ENCODE peak calls at places on chromosomes 13 and 19, in four cellular contexts. One of them, this sample, is unnamed.

GRCh38 chr19:53130506-53130905 is 2.2 kb downstream of the ZNF415 start:
- DNase-seq in K562: no peak
- DNase-seq in SK-N-SH: no peak
- DNase-seq in GM12878: no peak
- DNase-seq in this sample: no peak

GRCh38 chr19:48806518-48806817 is 4.4 kb downstream of the BCAT2 start:
- DNase-seq in GM12878: no peak
- DNase-seq in SK-N-SH: peak; percentile 82
- DNase-seq in K562: peak; percentile 4
- DNase-seq in this sample: no peak

GRCh38 chr13:97030705-97031452 is 36.6 kb upstream of the OXGR1 start:
- DNase-seq in SK-N-SH: peak; percentile 47
- DNase-seq in GM12878: no peak
- DNase-seq in K562: peak; percentile 19
- DNase-seq in this sample: peak; percentile 16

GRCh38 chr19:7909471-7910067 is 5.1 kb upstream of the TGFBR3L start:
- DNase-seq in SK-N-SH: no peak
- DNase-seq in GM12878: no peak
- DNase-seq in K562: no peak
- DNase-seq in this sample: no peak

GRCh38 chr19:54024660-54025059 is 33.2 kb downstream of the CACNG6 start:
- DNase-seq in SK-N-SH: no peak
- DNase-seq in GM12878: no peak
- DNase-seq in K562: no peak
- DNase-seq in this sample: no peak

GRCh38 chr13:20514866-20515265 is 10.8 kb downstream of the CRYL1 start:
- DNase-seq in SK-N-SH: no peak
- DNase-seq in K562: no peak
- DNase-seq in GM12878: no peak
- DNase-seq in this sample: no peak

GRCh38 chr19:33621065-33621785 is 528 bp upstream of the CHST8 start:
- DNase-seq in GM12878: no peak
- DNase-seq in SK-N-SH: no peak
- DNase-seq in K562: no peak
- DNase-seq in this sample: no peak

GRCh38 chr13:35818577-35819165 is 312.5 kb downstream of the DCLK1 start:
- DNase-seq in SK-N-SH: peak; percentile 51
- DNase-seq in K562: peak; percentile 8
- DNase-seq in GM12878: no peak
- DNase-seq in this sample: no peak

GRCh38 chr13:98489446-98490194 is 87.3 kb downstream of the STK24 start:
- DNase-seq in SK-N-SH: peak; percentile 52
- DNase-seq in GM12878: no peak
- DNase-seq in K562: no peak
- DNase-seq in this sample: no peak

GRCh38 chr19:16002985-16003384 is 54.2 kb downstream of the OR10H4 start:
- DNase-seq in GM12878: no peak
- DNase-seq in K562: no peak
- DNase-seq in SK-N-SH: no peak
- DNase-seq in this sample: no peak

GRCh38 chr13:112892759-112893569 is 76.0 kb upstream of the MCF2L start:
- DNase-seq in K562: no peak
- DNase-seq in GM12878: no peak
- DNase-seq in SK-N-SH: no peak
- DNase-seq in this sample: no peak

GRCh38 chr13:109500146-109500773 is 286.1 kb downstream of the IRS2 start:
- DNase-seq in SK-N-SH: peak; percentile 72
- DNase-seq in K562: no peak
- DNase-seq in GM12878: no peak
- DNase-seq in this sample: no peak
- TF ChIP-seq CTCF in SK-N-SH: no peak
- TF ChIP-seq CTCF in K562: no peak
- TF ChIP-seq CTCF in GM12878: no peak
- TF ChIP-seq CTCF in this sample: no peak

GRCh38 chr13:76976488-76976887 is 15.4 kb upstream of the CLN5 start:
- DNase-seq in K562: no peak
- DNase-seq in GM12878: no peak
- DNase-seq in SK-N-SH: no peak
- DNase-seq in this sample: no peak
- TF ChIP-seq GABPA in K562: no peak
- TF ChIP-seq GABPA in GM12878: no peak
- TF ChIP-seq GABPA in SK-N-SH: no peak
- TF ChIP-seq GABPA in this sample: no peak

GRCh38 chr13:45728759-45729158 is 26.6 kb downstream of the CBY2 start:
- DNase-seq in GM12878: no peak
- DNase-seq in K562: peak; percentile 34
- DNase-seq in SK-N-SH: no peak
- DNase-seq in this sample: no peak
- TF ChIP-seq CTCF in GM12878: peak; percentile 61
- TF ChIP-seq CTCF in K562: peak; percentile 56
- TF ChIP-seq CTCF in SK-N-SH: peak; percentile 30
- TF ChIP-seq CTCF in this sample: peak; percentile 45

GRCh38 chr13:23673354-23673753 is 103.1 kb downstream of the TNFRSF19 start:
- DNase-seq in SK-N-SH: no peak
- DNase-seq in GM12878: no peak
- DNase-seq in K562: no peak
- DNase-seq in this sample: no peak

GRCh38 chr13:23674795-23675640 is 104.8 kb downstream of the TNFRSF19 start:
- DNase-seq in K562: no peak
- DNase-seq in GM12878: no peak
- DNase-seq in SK-N-SH: no peak
- DNase-seq in this sample: no peak

GRCh38 chr13:23672616-23673015 is 102.4 kb downstream of the TNFRSF19 start:
- DNase-seq in K562: no peak
- DNase-seq in GM12878: no peak
- DNase-seq in SK-N-SH: no peak
- DNase-seq in this sample: no peak

GRCh38 chr13:23671902-23672301 is 101.7 kb downstream of the TNFRSF19 start:
- DNase-seq in GM12878: no peak
- DNase-seq in SK-N-SH: no peak
- DNase-seq in K562: no peak
- DNase-seq in this sample: no peak

GRCh38 chr13:23673867-23674605 is 103.8 kb downstream of the TNFRSF19 start:
- DNase-seq in SK-N-SH: no peak
- DNase-seq in K562: no peak
- DNase-seq in GM12878: no peak
- DNase-seq in this sample: no peak
- TF ChIP-seq GABPA in SK-N-SH: no peak
- TF ChIP-seq GABPA in K562: no peak
- TF ChIP-seq GABPA in GM12878: no peak
- TF ChIP-seq GABPA in this sample: no peak

GRCh38 chr19:12202250-12202649 is 39.4 kb downstream of the ZNF136 start:
- DNase-seq in SK-N-SH: no peak
- DNase-seq in K562: no peak
- DNase-seq in GM12878: no peak
- DNase-seq in this sample: no peak
- TF ChIP-seq CTCF in SK-N-SH: no peak
- TF ChIP-seq CTCF in K562: peak; percentile 70
- TF ChIP-seq CTCF in GM12878: no peak
- TF ChIP-seq CTCF in this sample: no peak

GRCh38 chr13:24745516-24745860 is 18.5 kb upstream of the RNF17 start:
- DNase-seq in GM12878: no peak
- DNase-seq in K562: no peak
- DNase-seq in SK-N-SH: no peak
- DNase-seq in this sample: no peak

GRCh38 chr13:24745861-24746617 is 17.9 kb upstream of the RNF17 start:
- DNase-seq in K562: no peak
- DNase-seq in GM12878: no peak
- DNase-seq in SK-N-SH: no peak
- DNase-seq in this sample: no peak

GRCh38 chr13:24744247-24744646 is 19.7 kb upstream of the RNF17 start:
- DNase-seq in SK-N-SH: no peak
- DNase-seq in GM12878: no peak
- DNase-seq in K562: no peak
- DNase-seq in this sample: no peak

GRCh38 chr13:24747248-24748151 is 16.5 kb upstream of the RNF17 start:
- DNase-seq in SK-N-SH: no peak
- DNase-seq in K562: no peak
- DNase-seq in GM12878: no peak
- DNase-seq in this sample: no peak

GRCh38 chr13:24746618-24747247 is 17.2 kb upstream of the RNF17 start:
- DNase-seq in SK-N-SH: no peak
- DNase-seq in GM12878: no peak
- DNase-seq in K562: no peak
- DNase-seq in this sample: peak; percentile 28
- TF ChIP-seq GABPA in SK-N-SH: no peak
- TF ChIP-seq GABPA in GM12878: no peak
- TF ChIP-seq GABPA in K562: no peak
- TF ChIP-seq GABPA in this sample: no peak

GRCh38 chr13:26973946-26974345 is 197.7 kb downstream of the USP12 start:
- DNase-seq in K562: no peak
- DNase-seq in GM12878: no peak
- DNase-seq in SK-N-SH: no peak
- DNase-seq in this sample: no peak

GRCh38 chr13:26973281-26973680 is 198.3 kb downstream of the USP12 start:
- DNase-seq in K562: no peak
- DNase-seq in SK-N-SH: no peak
- DNase-seq in GM12878: no peak
- DNase-seq in this sample: no peak

GRCh38 chr13:26976336-26976735 is 195.3 kb downstream of the USP12 start:
- DNase-seq in GM12878: no peak
- DNase-seq in SK-N-SH: no peak
- DNase-seq in K562: peak; percentile 55
- DNase-seq in this sample: no peak

GRCh38 chr13:26968431-26969335 is 202.9 kb downstream of the USP12 start:
- DNase-seq in K562: no peak
- DNase-seq in SK-N-SH: no peak
- DNase-seq in GM12878: no peak
- DNase-seq in this sample: no peak

GRCh38 chr13:26971990-26972888 is 199.4 kb downstream of the USP12 start:
- DNase-seq in K562: peak; percentile 37
- DNase-seq in SK-N-SH: no peak
- DNase-seq in GM12878: no peak
- DNase-seq in this sample: peak; percentile 16
- TF ChIP-seq CTCF in K562: peak; percentile 67
- TF ChIP-seq CTCF in SK-N-SH: peak; percentile 30
- TF ChIP-seq CTCF in GM12878: peak; percentile 42
- TF ChIP-seq CTCF in this sample: peak; percentile 24

DNA sequence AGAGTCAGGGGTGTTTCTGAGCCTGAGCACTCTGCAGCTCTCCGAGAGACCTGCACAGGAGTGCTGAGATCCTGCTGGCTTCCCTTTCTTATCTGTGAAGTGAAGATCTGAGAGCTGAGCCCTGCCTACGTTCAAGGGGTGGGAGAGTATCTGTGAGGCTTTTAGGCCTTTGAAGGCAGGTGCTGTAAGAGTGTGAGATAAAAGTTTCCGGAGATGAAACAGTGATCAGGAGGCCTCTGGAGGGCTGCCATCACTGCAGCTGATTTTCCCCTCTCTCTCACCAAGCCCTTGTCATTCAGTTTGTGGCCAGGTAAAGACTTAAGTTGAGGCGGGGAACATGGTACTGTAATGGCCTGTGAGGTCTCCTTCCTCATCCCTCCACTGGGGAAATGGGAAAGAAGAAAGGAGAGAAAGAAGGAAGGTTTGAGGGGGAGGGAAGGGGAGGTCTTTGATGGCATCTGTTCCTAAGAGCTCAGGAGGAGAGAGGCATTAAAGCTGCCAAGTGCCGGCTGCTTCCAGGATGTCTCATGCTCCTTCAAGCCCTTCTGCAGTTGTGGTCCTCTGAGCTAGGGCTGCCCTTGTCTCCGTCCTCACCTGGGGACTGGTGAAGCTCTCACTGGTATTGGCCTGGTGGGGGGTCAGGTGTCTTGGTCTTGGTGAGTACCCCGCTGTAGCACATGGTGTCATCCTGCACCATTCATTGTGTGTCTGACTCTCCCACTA is 83.3 kb downstream of the AKAP11 start:
- DNase-seq in K562: no peak
- DNase-seq in SK-N-SH: no peak
- DNase-seq in GM12878: no peak
- DNase-seq in this sample: no peak
- TF ChIP-seq GABPA in K562: no peak
- TF ChIP-seq GABPA in SK-N-SH: no peak
- TF ChIP-seq GABPA in GM12878: no peak
- TF ChIP-seq GABPA in this sample: no peak

This sample was measured in HL-60.